ENCODE peak calls at places on chromosomes 1 and 21, in six cellular contexts. S is stimulated activated CD8-positive, alpha-beta memory T cell treated with anti-CD3 and anti-CD28 coated beads, Interleukin-7, amount 100 ng/mL, for 1 hour; M is SK-N-MC; W is ELF-1; O is pancreas; I is breast epithelium. B is an unnamed sample.

GRCh38 chr1:79197421-79197820 is 190.9 kb upstream of the ADGRL4 start:
- DNase-seq in O (no peak), S (no peak), W (no peak), I (no peak), M (no peak), B (no peak)

GRCh38 chr1:15459771-15460719 is 3.5 kb downstream of the CELA2A start:
- DNase-seq in I (no peak), S (no peak), O (no peak), M (no peak), W (no peak), B (no peak)

GRCh38 chr1:223338811-223339746 is 24.9 kb downstream of the SUSD4 start:
- DNase-seq in I (no peak), W (no peak), S (no peak), O (no peak), M (no peak), B (no peak)

GRCh38 chr1:228989992-228990827 is 254.9 kb downstream of the RHOU start:
- DNase-seq in W (peak), M (no peak), O (peak), S (no peak), I (no peak), B (no peak)

GRCh38 chr21:26405735-26406361 is 167.2 kb downstream of the CYYR1 start:
- DNase-seq in S (no peak), W (peak), M (no peak), I (no peak), O (no peak), B (peak)

GRCh38 chr21:44024895-44025353 is 12.8 kb downstream of the TRAPPC10 start:
- DNase-seq in O (no peak), W (peak), M (no peak), S (no peak), I (no peak), B (no peak)

GRCh38 chr1:65344171-65344570 is 34.8 kb downstream of the DNAJC6 start:
- DNase-seq in M (no peak), I (no peak), S (no peak), W (no peak), O (no peak), B (no peak)

GRCh38 chr21:45856940-45857339 is 124.6 kb upstream of the COL6A1 start:
- DNase-seq in I (no peak), S (no peak), W (no peak), O (no peak), M (no peak), B (no peak)

GRCh38 chr1:4745560-4745959 is 91.2 kb downstream of the AJAP1 start:
- DNase-seq in O (no peak), S (no peak), I (no peak), W (peak), M (no peak), B (no peak)

GRCh38 chr1:105337427-105337826 is 1587.7 kb downstream of the AMY1C start:
- DNase-seq in M (no peak), I (no peak), O (no peak), W (no peak), S (no peak), B (no peak)

GRCh38 chr1:230243583-230244377 is 176.7 kb downstream of the GALNT2 start:
- DNase-seq in M (no peak), O (no peak), I (no peak), W (peak), S (no peak), B (no peak)

GRCh38 chr1:67831850-67832513 is 1.3 kb downstream of the GNG12 start:
- DNase-seq in O (peak), M (peak), I (peak), W (peak), S (no peak), B (peak)

B was measured in mesothelial cell of epicardium.